ENCODE peak calls at places on chromosomes 1 and 21, in ten cellular contexts. One of them, this sample, is unnamed.

GRCh38 chr1:46643368-46643775 is 24.8 kb downstream of the ATPAF1 start:
- DNase-seq in hepatocyte: peak
- DNase-seq in fibroblast of lung: peak
- DNase-seq in GM23248: peak
- DNase-seq in A673: no peak
- DNase-seq in keratinocyte: no peak
- DNase-seq in K562: no peak
- DNase-seq in HCT116: no peak
- DNase-seq in mammary epithelial cell: peak
- DNase-seq in MM.1S: no peak
- DNase-seq in this sample: peak

GRCh38 chr1:200665851-200666250 is 3.9 kb downstream of the DDX59 start:
- DNase-seq in HCT116: no peak
- DNase-seq in hepatocyte: no peak
- DNase-seq in A673: no peak
- DNase-seq in GM23248: no peak
- DNase-seq in fibroblast of lung: no peak
- DNase-seq in K562: no peak
- DNase-seq in MM.1S: no peak
- DNase-seq in keratinocyte: no peak
- DNase-seq in mammary epithelial cell: no peak
- DNase-seq in this sample: peak

GRCh38 chr21:25733859-25734653 is 648 bp downstream of the ATP5PF start:
- DNase-seq in fibroblast of lung: peak
- DNase-seq in keratinocyte: no peak
- DNase-seq in A673: peak
- DNase-seq in hepatocyte: peak
- DNase-seq in MM.1S: peak
- DNase-seq in GM23248: peak
- DNase-seq in HCT116: no peak
- DNase-seq in K562: no peak
- DNase-seq in mammary epithelial cell: peak
- DNase-seq in this sample: peak

GRCh38 chr1:65459397-65459768 is 38.9 kb downstream of the LEPR start:
- DNase-seq in HCT116: peak
- DNase-seq in mammary epithelial cell: peak
- DNase-seq in keratinocyte: no peak
- DNase-seq in fibroblast of lung: peak
- DNase-seq in K562: no peak
- DNase-seq in A673: peak
- DNase-seq in MM.1S: peak
- DNase-seq in GM23248: peak
- DNase-seq in hepatocyte: peak
- DNase-seq in this sample: peak

GRCh38 chr21:38807481-38807880 is 1.8 kb downstream of the ETS2 start:
- DNase-seq in keratinocyte: no peak
- DNase-seq in HCT116: no peak
- DNase-seq in MM.1S: no peak
- DNase-seq in A673: peak
- DNase-seq in hepatocyte: no peak
- DNase-seq in fibroblast of lung: peak
- DNase-seq in mammary epithelial cell: no peak
- DNase-seq in GM23248: peak
- DNase-seq in K562: no peak
- DNase-seq in this sample: peak

GRCh38 chr1:53966794-53967193 is 20.6 kb downstream of the LRRC42 start:
- DNase-seq in mammary epithelial cell: no peak
- DNase-seq in HCT116: no peak
- DNase-seq in MM.1S: no peak
- DNase-seq in K562: no peak
- DNase-seq in GM23248: no peak
- DNase-seq in fibroblast of lung: no peak
- DNase-seq in hepatocyte: no peak
- DNase-seq in keratinocyte: no peak
- DNase-seq in A673: no peak
- DNase-seq in this sample: no peak

GRCh38 chr1:50418600-50419109 is 4.6 kb downstream of the DMRTA2 start:
- DNase-seq in K562: peak
- DNase-seq in A673: no peak
- DNase-seq in hepatocyte: no peak
- DNase-seq in keratinocyte: no peak
- DNase-seq in MM.1S: no peak
- DNase-seq in mammary epithelial cell: no peak
- DNase-seq in GM23248: peak
- DNase-seq in fibroblast of lung: no peak
- DNase-seq in HCT116: no peak
- DNase-seq in this sample: no peak

GRCh38 chr1:94739521-94740061 is 80.6 kb upstream of the SLC44A3 start:
- DNase-seq in GM23248: peak
- DNase-seq in fibroblast of lung: peak
- DNase-seq in K562: no peak
- DNase-seq in mammary epithelial cell: peak
- DNase-seq in hepatocyte: no peak
- DNase-seq in keratinocyte: no peak
- DNase-seq in MM.1S: no peak
- DNase-seq in A673: no peak
- DNase-seq in HCT116: no peak
- DNase-seq in this sample: no peak

GRCh38 chr1:37064059-37064458 is 29.7 kb upstream of the GRIK3 start:
- DNase-seq in MM.1S: no peak
- DNase-seq in keratinocyte: no peak
- DNase-seq in hepatocyte: no peak
- DNase-seq in K562: no peak
- DNase-seq in HCT116: no peak
- DNase-seq in fibroblast of lung: no peak
- DNase-seq in GM23248: no peak
- DNase-seq in mammary epithelial cell: no peak
- DNase-seq in A673: no peak
- DNase-seq in this sample: no peak

GRCh38 chr21:31180256-31181088 is 142.2 kb upstream of the KRTAP19-8 start:
- DNase-seq in K562: peak
- DNase-seq in mammary epithelial cell: peak
- DNase-seq in fibroblast of lung: peak
- DNase-seq in hepatocyte: peak
- DNase-seq in GM23248: peak
- DNase-seq in keratinocyte: no peak
- DNase-seq in A673: peak
- DNase-seq in HCT116: peak
- DNase-seq in MM.1S: peak
- DNase-seq in this sample: peak

GRCh38 chr21:46621457-46622182 is 13.9 kb upstream of the PRMT2 start:
- DNase-seq in mammary epithelial cell: no peak
- DNase-seq in GM23248: no peak
- DNase-seq in K562: no peak
- DNase-seq in MM.1S: no peak
- DNase-seq in hepatocyte: no peak
- DNase-seq in A673: no peak
- DNase-seq in HCT116: no peak
- DNase-seq in keratinocyte: no peak
- DNase-seq in fibroblast of lung: no peak
- DNase-seq in this sample: no peak
- H3K27ac ChIP-seq in mammary epithelial cell: no peak
- H3K27ac ChIP-seq in GM23248: no peak
- H3K27ac ChIP-seq in K562: no peak
- H3K27ac ChIP-seq in MM.1S: no peak
- H3K27ac ChIP-seq in hepatocyte: no peak
- H3K27ac ChIP-seq in A673: no peak
- H3K27ac ChIP-seq in HCT116: no peak
- H3K27ac ChIP-seq in keratinocyte: no peak
- H3K27ac ChIP-seq in fibroblast of lung: no peak
- H3K27ac ChIP-seq in this sample: no peak

GRCh38 chr1:118995312-118996016 is 7.3 kb upstream of the TBX15 start:
- DNase-seq in K562: no peak
- DNase-seq in HCT116: no peak
- DNase-seq in keratinocyte: no peak
- DNase-seq in MM.1S: peak
- DNase-seq in GM23248: no peak
- DNase-seq in fibroblast of lung: no peak
- DNase-seq in hepatocyte: no peak
- DNase-seq in mammary epithelial cell: peak
- DNase-seq in A673: no peak
- DNase-seq in this sample: no peak
- TF ChIP-seq EZH2 in K562: no peak
- TF ChIP-seq EZH2 in HCT116: no peak
- TF ChIP-seq EZH2 in keratinocyte: no peak
- TF ChIP-seq EZH2 in MM.1S: no peak
- TF ChIP-seq EZH2 in GM23248: no peak
- TF ChIP-seq EZH2 in fibroblast of lung: no peak
- TF ChIP-seq EZH2 in hepatocyte: no peak
- TF ChIP-seq EZH2 in mammary epithelial cell: no peak
- TF ChIP-seq EZH2 in A673: no peak
- TF ChIP-seq EZH2 in this sample: no peak

DNA sequence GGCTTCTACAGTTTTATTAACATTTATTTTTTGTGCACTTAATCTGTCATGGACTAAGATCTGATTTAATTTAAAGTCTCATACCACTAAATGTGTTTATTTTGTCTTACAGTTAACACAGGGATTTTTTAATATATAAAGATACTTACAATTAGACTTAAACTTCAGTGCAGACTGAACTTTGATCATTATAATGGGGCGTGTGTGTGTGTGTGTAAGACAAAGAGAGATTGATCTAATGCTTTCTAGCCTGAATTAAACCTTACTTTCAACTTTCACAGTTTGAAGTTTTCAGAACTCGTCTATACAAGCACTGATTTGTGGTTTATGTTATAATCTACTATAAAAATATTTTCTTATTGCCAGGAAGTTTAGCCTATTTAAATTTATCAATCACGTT is 150.8 kb downstream of the COP1 start:
- DNase-seq in K562: no peak
- DNase-seq in hepatocyte: no peak
- DNase-seq in HCT116: no peak
- DNase-seq in keratinocyte: no peak
- DNase-seq in fibroblast of lung: no peak
- DNase-seq in MM.1S: no peak
- DNase-seq in mammary epithelial cell: no peak
- DNase-seq in GM23248: no peak
- DNase-seq in A673: no peak
- DNase-seq in this sample: no peak
- H3K27ac ChIP-seq in K562: no peak
- H3K27ac ChIP-seq in hepatocyte: no peak
- H3K27ac ChIP-seq in HCT116: no peak
- H3K27ac ChIP-seq in keratinocyte: no peak
- H3K27ac ChIP-seq in fibroblast of lung: no peak
- H3K27ac ChIP-seq in MM.1S: no peak
- H3K27ac ChIP-seq in mammary epithelial cell: no peak
- H3K27ac ChIP-seq in GM23248: no peak
- H3K27ac ChIP-seq in A673: no peak
- H3K27ac ChIP-seq in this sample: no peak

GRCh38 chr1:77279929-77280328 is 1.9 kb upstream of the AK5 start:
- DNase-seq in MM.1S: no peak
- DNase-seq in fibroblast of lung: no peak
- DNase-seq in K562: no peak
- DNase-seq in mammary epithelial cell: no peak
- DNase-seq in hepatocyte: no peak
- DNase-seq in GM23248: no peak
- DNase-seq in A673: no peak
- DNase-seq in HCT116: no peak
- DNase-seq in keratinocyte: no peak
- DNase-seq in this sample: no peak

GRCh38 chr1:77282866-77283539 is 1.2 kb downstream of the AK5 start:
- DNase-seq in A673: no peak
- DNase-seq in K562: no peak
- DNase-seq in fibroblast of lung: no peak
- DNase-seq in MM.1S: no peak
- DNase-seq in hepatocyte: peak
- DNase-seq in mammary epithelial cell: no peak
- DNase-seq in GM23248: peak
- DNase-seq in keratinocyte: no peak
- DNase-seq in HCT116: no peak
- DNase-seq in this sample: peak

GRCh38 chr1:77282187-77282865 is 507 bp downstream of the AK5 start:
- DNase-seq in MM.1S: peak
- DNase-seq in keratinocyte: no peak
- DNase-seq in A673: peak
- DNase-seq in fibroblast of lung: peak
- DNase-seq in K562: no peak
- DNase-seq in mammary epithelial cell: peak
- DNase-seq in HCT116: no peak
- DNase-seq in GM23248: peak
- DNase-seq in hepatocyte: peak
- DNase-seq in this sample: peak

GRCh38 chr1:77280962-77281361 is 857 bp upstream of the AK5 start:
- DNase-seq in A673: no peak
- DNase-seq in fibroblast of lung: no peak
- DNase-seq in HCT116: no peak
- DNase-seq in GM23248: peak
- DNase-seq in keratinocyte: no peak
- DNase-seq in K562: no peak
- DNase-seq in hepatocyte: no peak
- DNase-seq in mammary epithelial cell: no peak
- DNase-seq in MM.1S: no peak
- DNase-seq in this sample: no peak

GRCh38 chr1:77281491-77282186 is at the start of gene AK5:
- DNase-seq in K562: no peak
- DNase-seq in fibroblast of lung: peak
- DNase-seq in hepatocyte: peak
- DNase-seq in GM23248: peak
- DNase-seq in A673: peak
- DNase-seq in keratinocyte: no peak
- DNase-seq in HCT116: no peak
- DNase-seq in mammary epithelial cell: peak
- DNase-seq in MM.1S: no peak
- DNase-seq in this sample: peak
- TF ChIP-seq EZH2 in K562: no peak
- TF ChIP-seq EZH2 in fibroblast of lung: no peak
- TF ChIP-seq EZH2 in hepatocyte: no peak
- TF ChIP-seq EZH2 in GM23248: no peak
- TF ChIP-seq EZH2 in A673: peak
- TF ChIP-seq EZH2 in keratinocyte: peak
- TF ChIP-seq EZH2 in HCT116: no peak
- TF ChIP-seq EZH2 in mammary epithelial cell: no peak
- TF ChIP-seq EZH2 in MM.1S: no peak
- TF ChIP-seq EZH2 in this sample: no peak

GRCh38 chr1:202162049-202162417 is 1.6 kb upstream of the PTPN7 start:
- DNase-seq in hepatocyte: no peak
- DNase-seq in fibroblast of lung: no peak
- DNase-seq in GM23248: no peak
- DNase-seq in K562: peak
- DNase-seq in keratinocyte: no peak
- DNase-seq in HCT116: no peak
- DNase-seq in MM.1S: peak
- DNase-seq in mammary epithelial cell: no peak
- DNase-seq in A673: no peak
- DNase-seq in this sample: no peak
- H3K27ac ChIP-seq in hepatocyte: no peak
- H3K27ac ChIP-seq in fibroblast of lung: no peak
- H3K27ac ChIP-seq in GM23248: no peak
- H3K27ac ChIP-seq in K562: peak
- H3K27ac ChIP-seq in keratinocyte: no peak
- H3K27ac ChIP-seq in HCT116: no peak
- H3K27ac ChIP-seq in MM.1S: no peak
- H3K27ac ChIP-seq in mammary epithelial cell: no peak
- H3K27ac ChIP-seq in A673: peak
- H3K27ac ChIP-seq in this sample: no peak

GRCh38 chr1:24503003-24503751 is 541 bp downstream of the RCAN3 start:
- DNase-seq in mammary epithelial cell: peak
- DNase-seq in HCT116: no peak
- DNase-seq in keratinocyte: no peak
- DNase-seq in hepatocyte: peak
- DNase-seq in GM23248: no peak
- DNase-seq in MM.1S: peak
- DNase-seq in A673: peak
- DNase-seq in K562: no peak
- DNase-seq in fibroblast of lung: no peak
- DNase-seq in this sample: no peak
- TF ChIP-seq EZH2 in mammary epithelial cell: no peak
- TF ChIP-seq EZH2 in HCT116: no peak
- TF ChIP-seq EZH2 in keratinocyte: no peak
- TF ChIP-seq EZH2 in hepatocyte: no peak
- TF ChIP-seq EZH2 in GM23248: no peak
- TF ChIP-seq EZH2 in MM.1S: no peak
- TF ChIP-seq EZH2 in A673: no peak
- TF ChIP-seq EZH2 in K562: peak
- TF ChIP-seq EZH2 in fibroblast of lung: no peak
- TF ChIP-seq EZH2 in this sample: no peak